ENCODE peak calls at places on chromosomes 6 and 20, in five cellular contexts. C is WTC11; E is stimulated activated CD4-positive, alpha-beta T cell treated with anti-CD3 and anti-CD28 coated beads, Interleukin-15, amount 100 ng/mL, for 1 hour; K is AG10803; N is activated CD4-positive, alpha-beta memory T cell treated with anti-CD3 and anti-CD28 coated beads, Interleukin-2, amount 10 ng/mL, durations not matched to agents 7 days and 5 days. F is an unnamed sample.

GRCh38 chr20:2692036-2692885 is at the start of gene EBF4:
- DNase-seq in C (peak; percentile 49), E (no peak), K (no peak), N (no peak), F (peak; percentile 55)

GRCh38 chr20:57440678-57441509 is 49.7 kb downstream of the RBM38 start:
- DNase-seq in C (peak; percentile 25), E (no peak), K (peak; percentile 85), N (no peak), F (peak; percentile 80)

GRCh38 chr6:46453756-46454316 is 37.4 kb downstream of the RCAN2 start:
- DNase-seq in C (no peak), E (no peak), K (peak; percentile 59), N (no peak), F (no peak)

GRCh38 chr20:32343438-32343837 is 14.7 kb upstream of the ASXL1 start:
- DNase-seq in C (no peak), E (no peak), K (peak; percentile 85), N (no peak), F (no peak)

GRCh38 chr6:57162516-57162915 is 9.6 kb upstream of the BAG2 start:
- DNase-seq in C (no peak), E (no peak), K (no peak), N (no peak), F (no peak)

GRCh38 chr6:91590191-91590590 is 1003.3 kb upstream of the MAP3K7 start:
- DNase-seq in C (peak; percentile 10), E (no peak), K (no peak), N (no peak), F (no peak)

GRCh38 chr6:14305131-14305530 is 187.6 kb downstream of the CD83 start:
- DNase-seq in C (no peak), E (no peak), K (no peak), N (no peak), F (no peak)

GRCh38 chr6:55388161-55388560 is 60.9 kb downstream of the GFRAL start:
- DNase-seq in C (no peak), E (no peak), K (no peak), N (no peak), F (no peak)

GRCh38 chr20:59157961-59158541 is 5.6 kb upstream of the ZNF831 start:
- DNase-seq in C (no peak), E (no peak), K (no peak), N (no peak), F (no peak)

GRCh38 chr6:43273707-43274106 is 24.4 kb upstream of the SLC22A7 start:
- DNase-seq in C (no peak), E (no peak), K (no peak), N (no peak), F (no peak)

F was measured in substantia nigra.